ENCODE peak calls at places on chromosomes 3 and 15, in seven cellular contexts. One of them, this sample, is unnamed.

GRCh38 chr3:186432189-186432588 is 70.2 kb upstream of the DGKG start:
- DNase-seq in body of pancreas: no peak
- DNase-seq in astrocyte of the spinal cord: no peak
- DNase-seq in choroid plexus epithelial cell: no peak
- DNase-seq in left ventricle myocardium inferior: no peak
- DNase-seq in right lobe of liver: no peak
- DNase-seq in A549: no peak
- DNase-seq in this sample: no peak

GRCh38 chr3:35448121-35448520 is 191.2 kb upstream of the ARPP21 start:
- DNase-seq in astrocyte of the spinal cord: no peak
- DNase-seq in body of pancreas: no peak
- DNase-seq in right lobe of liver: peak
- DNase-seq in A549: no peak
- DNase-seq in left ventricle myocardium inferior: no peak
- DNase-seq in choroid plexus epithelial cell: no peak
- DNase-seq in this sample: no peak

GRCh38 chr3:155202626-155203025 is 90.9 kb downstream of the STRIT1 start:
- DNase-seq in body of pancreas: no peak
- DNase-seq in right lobe of liver: no peak
- DNase-seq in A549: no peak
- DNase-seq in choroid plexus epithelial cell: peak
- DNase-seq in left ventricle myocardium inferior: no peak
- DNase-seq in astrocyte of the spinal cord: peak
- DNase-seq in this sample: no peak

GRCh38 chr3:25854214-25854613 is 64.3 kb downstream of the OXSM start:
- DNase-seq in A549: no peak
- DNase-seq in astrocyte of the spinal cord: peak
- DNase-seq in left ventricle myocardium inferior: no peak
- DNase-seq in body of pancreas: no peak
- DNase-seq in right lobe of liver: no peak
- DNase-seq in choroid plexus epithelial cell: peak
- DNase-seq in this sample: no peak

GRCh38 chr3:28859897-28860296 is 421.0 kb upstream of the RBMS3 start:
- DNase-seq in left ventricle myocardium inferior: no peak
- DNase-seq in right lobe of liver: no peak
- DNase-seq in astrocyte of the spinal cord: no peak
- DNase-seq in A549: no peak
- DNase-seq in choroid plexus epithelial cell: no peak
- DNase-seq in body of pancreas: no peak
- DNase-seq in this sample: no peak

GRCh38 chr3:66948853-66949252 is 49.3 kb upstream of the KBTBD8 start:
- DNase-seq in choroid plexus epithelial cell: no peak
- DNase-seq in body of pancreas: no peak
- DNase-seq in right lobe of liver: no peak
- DNase-seq in astrocyte of the spinal cord: no peak
- DNase-seq in left ventricle myocardium inferior: no peak
- DNase-seq in A549: no peak
- DNase-seq in this sample: no peak

GRCh38 chr3:14234197-14235002 is 55.8 kb downstream of the LSM3 start:
- DNase-seq in astrocyte of the spinal cord: no peak
- DNase-seq in left ventricle myocardium inferior: no peak
- DNase-seq in choroid plexus epithelial cell: no peak
- DNase-seq in A549: no peak
- DNase-seq in body of pancreas: no peak
- DNase-seq in right lobe of liver: no peak
- DNase-seq in this sample: no peak

GRCh38 chr3:29889230-29889629 is 608.4 kb downstream of the RBMS3 start:
- DNase-seq in right lobe of liver: no peak
- DNase-seq in left ventricle myocardium inferior: no peak
- DNase-seq in choroid plexus epithelial cell: peak
- DNase-seq in body of pancreas: no peak
- DNase-seq in A549: no peak
- DNase-seq in astrocyte of the spinal cord: peak
- DNase-seq in this sample: no peak

GRCh38 chr3:10242182-10243065 is 5.8 kb upstream of the TATDN2 start:
- DNase-seq in astrocyte of the spinal cord: peak
- DNase-seq in choroid plexus epithelial cell: peak
- DNase-seq in A549: no peak
- DNase-seq in body of pancreas: no peak
- DNase-seq in left ventricle myocardium inferior: no peak
- DNase-seq in right lobe of liver: no peak
- DNase-seq in this sample: no peak

GRCh38 chr15:59150185-59150584 is 45.2 kb downstream of the CCNB2 start:
- DNase-seq in left ventricle myocardium inferior: no peak
- DNase-seq in right lobe of liver: no peak
- DNase-seq in A549: no peak
- DNase-seq in astrocyte of the spinal cord: no peak
- DNase-seq in choroid plexus epithelial cell: no peak
- DNase-seq in body of pancreas: no peak
- DNase-seq in this sample: no peak

GRCh38 chr3:153162513-153163348 is 705 bp downstream of the RAP2B start:
- DNase-seq in right lobe of liver: peak
- DNase-seq in astrocyte of the spinal cord: peak
- DNase-seq in body of pancreas: peak
- DNase-seq in left ventricle myocardium inferior: peak
- DNase-seq in A549: no peak
- DNase-seq in choroid plexus epithelial cell: peak
- DNase-seq in this sample: peak

GRCh38 chr3:186255703-186256331 is 106.2 kb downstream of the DGKG start:
- DNase-seq in A549: no peak
- DNase-seq in astrocyte of the spinal cord: no peak
- DNase-seq in body of pancreas: peak
- DNase-seq in choroid plexus epithelial cell: no peak
- DNase-seq in right lobe of liver: no peak
- DNase-seq in left ventricle myocardium inferior: no peak
- DNase-seq in this sample: peak

GRCh38 chr3:165233521-165234195 is 37.5 kb upstream of the SLITRK3 start:
- DNase-seq in body of pancreas: no peak
- DNase-seq in right lobe of liver: no peak
- DNase-seq in astrocyte of the spinal cord: peak
- DNase-seq in left ventricle myocardium inferior: no peak
- DNase-seq in A549: no peak
- DNase-seq in choroid plexus epithelial cell: peak
- DNase-seq in this sample: no peak

GRCh38 chr15:82952156-82953081 is at the start of gene HOMER2:
- DNase-seq in right lobe of liver: peak
- DNase-seq in choroid plexus epithelial cell: peak
- DNase-seq in astrocyte of the spinal cord: no peak
- DNase-seq in body of pancreas: peak
- DNase-seq in left ventricle myocardium inferior: peak
- DNase-seq in A549: peak
- DNase-seq in this sample: peak

GRCh38 chr15:31296304-31297220 is 30.1 kb upstream of the KLF13 start:
- DNase-seq in body of pancreas: peak
- DNase-seq in astrocyte of the spinal cord: no peak
- DNase-seq in left ventricle myocardium inferior: no peak
- DNase-seq in choroid plexus epithelial cell: peak
- DNase-seq in A549: peak
- DNase-seq in right lobe of liver: peak
- DNase-seq in this sample: no peak

GRCh38 chr3:55585856-55586255 is 98.8 kb upstream of the WNT5A start:
- DNase-seq in left ventricle myocardium inferior: no peak
- DNase-seq in astrocyte of the spinal cord: no peak
- DNase-seq in body of pancreas: no peak
- DNase-seq in choroid plexus epithelial cell: peak
- DNase-seq in A549: no peak
- DNase-seq in right lobe of liver: no peak
- DNase-seq in this sample: no peak

GRCh38 chr15:100186366-100186765 is 155.4 kb downstream of the ADAMTS17 start:
- DNase-seq in choroid plexus epithelial cell: no peak
- DNase-seq in left ventricle myocardium inferior: no peak
- DNase-seq in A549: no peak
- DNase-seq in astrocyte of the spinal cord: no peak
- DNase-seq in right lobe of liver: no peak
- DNase-seq in body of pancreas: no peak
- DNase-seq in this sample: no peak

GRCh38 chr15:63050737-63051700 is 8.5 kb downstream of the TPM1 start:
- DNase-seq in body of pancreas: no peak
- DNase-seq in left ventricle myocardium inferior: no peak
- DNase-seq in choroid plexus epithelial cell: peak
- DNase-seq in A549: no peak
- DNase-seq in right lobe of liver: no peak
- DNase-seq in astrocyte of the spinal cord: peak
- DNase-seq in this sample: no peak

GRCh38 chr3:173690542-173690941 is 293.0 kb downstream of the NLGN1 start:
- DNase-seq in right lobe of liver: no peak
- DNase-seq in body of pancreas: no peak
- DNase-seq in left ventricle myocardium inferior: no peak
- DNase-seq in astrocyte of the spinal cord: peak
- DNase-seq in A549: no peak
- DNase-seq in choroid plexus epithelial cell: peak
- DNase-seq in this sample: no peak

GRCh38 chr3:43528498-43529099 is 93.2 kb downstream of the ANO10 start:
- DNase-seq in A549: no peak
- DNase-seq in astrocyte of the spinal cord: no peak
- DNase-seq in left ventricle myocardium inferior: no peak
- DNase-seq in body of pancreas: no peak
- DNase-seq in right lobe of liver: no peak
- DNase-seq in choroid plexus epithelial cell: no peak
- DNase-seq in this sample: no peak

GRCh38 chr15:39874890-39875549 is 45.0 kb downstream of the GPR176 start:
- DNase-seq in A549: peak
- DNase-seq in right lobe of liver: no peak
- DNase-seq in choroid plexus epithelial cell: peak
- DNase-seq in body of pancreas: peak
- DNase-seq in astrocyte of the spinal cord: peak
- DNase-seq in left ventricle myocardium inferior: no peak
- DNase-seq in this sample: no peak

GRCh38 chr3:88810455-88810854 is 297.0 kb upstream of the EPHA3 start:
- DNase-seq in left ventricle myocardium inferior: no peak
- DNase-seq in choroid plexus epithelial cell: peak
- DNase-seq in A549: no peak
- DNase-seq in astrocyte of the spinal cord: peak
- DNase-seq in body of pancreas: no peak
- DNase-seq in right lobe of liver: no peak
- DNase-seq in this sample: no peak

GRCh38 chr3:46381662-46382061 is 10.9 kb downstream of the CCR5 start:
- DNase-seq in body of pancreas: no peak
- DNase-seq in astrocyte of the spinal cord: no peak
- DNase-seq in right lobe of liver: no peak
- DNase-seq in left ventricle myocardium inferior: no peak
- DNase-seq in A549: no peak
- DNase-seq in choroid plexus epithelial cell: no peak
- DNase-seq in this sample: no peak

GRCh38 chr3:37994639-37994972 is 4.0 kb downstream of the VILL start:
- DNase-seq in choroid plexus epithelial cell: no peak
- DNase-seq in A549: no peak
- DNase-seq in body of pancreas: no peak
- DNase-seq in left ventricle myocardium inferior: no peak
- DNase-seq in right lobe of liver: no peak
- DNase-seq in astrocyte of the spinal cord: no peak
- DNase-seq in this sample: no peak
- TF ChIP-seq CTCF in choroid plexus epithelial cell: no peak
- TF ChIP-seq CTCF in A549: no peak
- TF ChIP-seq CTCF in body of pancreas: no peak
- TF ChIP-seq CTCF in left ventricle myocardium inferior: no peak
- TF ChIP-seq CTCF in right lobe of liver: no peak
- TF ChIP-seq CTCF in astrocyte of the spinal cord: no peak
- TF ChIP-seq CTCF in this sample: no peak

DNA sequence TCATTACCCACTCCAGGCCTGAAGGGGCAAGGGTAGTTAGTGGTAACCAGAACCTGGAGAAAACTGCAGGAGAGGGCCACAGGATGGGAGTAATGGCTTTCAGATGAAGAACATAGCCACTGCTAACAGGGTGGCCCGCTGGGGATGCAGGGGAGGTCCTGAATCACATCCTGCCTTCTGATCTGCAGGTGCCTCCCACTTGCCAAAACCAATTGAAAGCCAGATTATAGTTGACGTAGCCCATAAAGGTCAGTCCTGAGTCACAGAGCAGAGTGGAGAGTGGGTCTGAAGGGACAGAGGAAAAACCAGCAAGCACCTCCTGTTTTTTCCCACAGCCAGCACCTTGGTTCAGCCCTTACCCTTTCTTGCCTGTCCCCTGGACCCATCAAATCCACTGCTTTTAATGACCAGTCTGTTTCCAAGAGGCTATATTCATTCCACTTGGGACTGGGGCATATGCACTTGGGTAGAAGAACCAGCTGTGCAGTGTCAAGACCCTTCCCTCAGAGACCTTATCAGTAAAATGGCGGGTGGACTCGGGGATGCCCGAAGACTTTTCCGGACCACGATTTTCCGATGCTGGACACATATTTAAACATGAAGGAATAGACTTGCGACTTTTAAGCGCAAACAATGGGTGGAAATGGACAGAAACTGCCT is 605 bp upstream of the SLC35G2 start:
- DNase-seq in right lobe of liver: peak
- DNase-seq in body of pancreas: peak
- DNase-seq in A549: peak
- DNase-seq in left ventricle myocardium inferior: peak
- DNase-seq in astrocyte of the spinal cord: peak
- DNase-seq in choroid plexus epithelial cell: peak
- DNase-seq in this sample: peak
- TF ChIP-seq CTCF in right lobe of liver: no peak
- TF ChIP-seq CTCF in body of pancreas: no peak
- TF ChIP-seq CTCF in A549: no peak
- TF ChIP-seq CTCF in left ventricle myocardium inferior: peak
- TF ChIP-seq CTCF in astrocyte of the spinal cord: peak
- TF ChIP-seq CTCF in choroid plexus epithelial cell: peak
- TF ChIP-seq CTCF in this sample: no peak

GRCh38 chr3:17905996-17906395 is 163.6 kb upstream of the TBC1D5 start:
- DNase-seq in astrocyte of the spinal cord: peak
- DNase-seq in A549: no peak
- DNase-seq in choroid plexus epithelial cell: peak
- DNase-seq in right lobe of liver: no peak
- DNase-seq in left ventricle myocardium inferior: no peak
- DNase-seq in body of pancreas: no peak
- DNase-seq in this sample: no peak
- TF ChIP-seq CTCF in astrocyte of the spinal cord: no peak
- TF ChIP-seq CTCF in A549: no peak
- TF ChIP-seq CTCF in choroid plexus epithelial cell: no peak
- TF ChIP-seq CTCF in right lobe of liver: no peak
- TF ChIP-seq CTCF in left ventricle myocardium inferior: no peak
- TF ChIP-seq CTCF in body of pancreas: no peak
- TF ChIP-seq CTCF in this sample: no peak

GRCh38 chr3:36603423-36603822 is 160.9 kb downstream of the DCLK3 start:
- DNase-seq in A549: no peak
- DNase-seq in choroid plexus epithelial cell: no peak
- DNase-seq in astrocyte of the spinal cord: no peak
- DNase-seq in body of pancreas: no peak
- DNase-seq in left ventricle myocardium inferior: no peak
- DNase-seq in right lobe of liver: no peak
- DNase-seq in this sample: no peak

GRCh38 chr3:36595531-36595930 is 168.8 kb downstream of the DCLK3 start:
- DNase-seq in body of pancreas: no peak
- DNase-seq in astrocyte of the spinal cord: no peak
- DNase-seq in left ventricle myocardium inferior: no peak
- DNase-seq in A549: no peak
- DNase-seq in choroid plexus epithelial cell: no peak
- DNase-seq in right lobe of liver: no peak
- DNase-seq in this sample: no peak

GRCh38 chr3:36597422-36597821 is 166.9 kb downstream of the DCLK3 start:
- DNase-seq in A549: peak
- DNase-seq in right lobe of liver: no peak
- DNase-seq in left ventricle myocardium inferior: no peak
- DNase-seq in body of pancreas: no peak
- DNase-seq in astrocyte of the spinal cord: peak
- DNase-seq in choroid plexus epithelial cell: peak
- DNase-seq in this sample: no peak

GRCh38 chr3:36596411-36596810 is 167.9 kb downstream of the DCLK3 start:
- DNase-seq in right lobe of liver: no peak
- DNase-seq in astrocyte of the spinal cord: no peak
- DNase-seq in body of pancreas: no peak
- DNase-seq in A549: no peak
- DNase-seq in left ventricle myocardium inferior: no peak
- DNase-seq in choroid plexus epithelial cell: peak
- DNase-seq in this sample: no peak

GRCh38 chr3:36600413-36600812 is 163.9 kb downstream of the DCLK3 start:
- DNase-seq in body of pancreas: no peak
- DNase-seq in A549: no peak
- DNase-seq in choroid plexus epithelial cell: peak
- DNase-seq in left ventricle myocardium inferior: no peak
- DNase-seq in right lobe of liver: no peak
- DNase-seq in astrocyte of the spinal cord: no peak
- DNase-seq in this sample: no peak
- TF ChIP-seq CTCF in body of pancreas: no peak
- TF ChIP-seq CTCF in A549: no peak
- TF ChIP-seq CTCF in choroid plexus epithelial cell: no peak
- TF ChIP-seq CTCF in left ventricle myocardium inferior: no peak
- TF ChIP-seq CTCF in right lobe of liver: no peak
- TF ChIP-seq CTCF in astrocyte of the spinal cord: no peak
- TF ChIP-seq CTCF in this sample: no peak